ENCODE peak calls at places on chromosome 9, in eight cellular contexts. S is upper lobe of right lung; M is AG10803; W is stimulated activated CD4-positive, alpha-beta T cell treated with anti-CD3 and anti-CD28 coated beads, Interleukin-4, amount 100 ng/mL, for 1 hour; U is sciatic nerve; O is glomerular endothelial cell; P is stimulated activated naive B cell treated with anti-CD40 and anti-IgM and Interleukin-4, amounts not matched to agents 10 μg/mL and 1 μg/mL and 100 μg/mL, for 72 hours; H is MCF 10A. Y is an unnamed sample.

GRCh38 chr9:127495884-127496555 is 44.7 kb downstream of the LRSAM1 start:
- DNase-seq in S (no peak), M (no peak), W (no peak), U (no peak), O (no peak), P (no peak), H (no peak), Y (no peak)

GRCh38 chr9:19940808-19941207 is 152.0 kb upstream of the SLC24A2 start:
- DNase-seq in S (no peak), M (no peak), W (no peak), U (no peak), O (no peak), P (no peak), H (no peak), Y (no peak)

GRCh38 chr9:83034587-83034986 is 28.4 kb downstream of the RASEF start:
- DNase-seq in S (no peak), M (peak; percentile 10), W (no peak), U (no peak), O (no peak), P (no peak), H (peak; percentile 18), Y (no peak)

GRCh38 chr9:109305801-109306200 is 15.1 kb downstream of the EPB41L4B start:
- DNase-seq in S (no peak), M (no peak), W (no peak), U (no peak), O (no peak), P (no peak), H (no peak), Y (no peak)

GRCh38 chr9:34446468-34446891 is 11.9 kb downstream of the FAM219A start:
- DNase-seq in S (no peak), M (peak; percentile 55), W (no peak), U (no peak), O (no peak), P (no peak), H (no peak), Y (no peak)

GRCh38 chr9:133888048-133888778 is 103.9 kb downstream of the VAV2 start:
- DNase-seq in S (no peak), M (no peak), W (no peak), U (no peak), O (no peak), P (no peak), H (peak; percentile 45), Y (no peak)

GRCh38 chr9:74783408-74783807 is 104.3 kb downstream of the TRPM6 start:
- DNase-seq in S (no peak), M (peak; percentile 68), W (no peak), U (no peak), O (no peak), P (no peak), H (peak; percentile 31), Y (no peak)

GRCh38 chr9:129954868-129955550 is 88.0 kb downstream of the FNBP1 start:
- DNase-seq in S (no peak), M (no peak), W (no peak), U (no peak), O (no peak), P (no peak), H (no peak), Y (no peak)

GRCh38 chr9:98536542-98537173 is 172.1 kb downstream of the GABBR2 start:
- DNase-seq in S (no peak), M (no peak), W (peak; percentile 6), U (no peak), O (no peak), P (peak; percentile 5), H (peak; percentile 28), Y (no peak)

GRCh38 chr9:81584099-81584498 is 105.2 kb downstream of the TLE1 start:
- DNase-seq in S (no peak), M (no peak), W (no peak), U (no peak), O (no peak), P (no peak), H (no peak), Y (no peak)

GRCh38 chr9:136995772-136996308 is 528 bp downstream of the CLIC3 start:
- DNase-seq in S (peak; percentile 93), M (peak; percentile 36), W (no peak), U (no peak), O (no peak), P (no peak), H (peak; percentile 33), Y (no peak)

GRCh38 chr9:5719546-5719945 is 90.6 kb downstream of the RIC1 start:
- DNase-seq in S (no peak), M (no peak), W (no peak), U (no peak), O (peak; percentile 65), P (no peak), H (no peak), Y (no peak)

GRCh38 chr9:81082251-81082650 is 607.1 kb downstream of the TLE1 start:
- DNase-seq in S (no peak), M (peak; percentile 3), W (no peak), U (no peak), O (no peak), P (no peak), H (no peak), Y (no peak)

GRCh38 chr9:134236001-134236421 is 71.6 kb upstream of the RNU6ATAC start:
- DNase-seq in S (no peak), M (no peak), W (no peak), U (no peak), O (no peak), P (no peak), H (peak; percentile 20), Y (no peak)